ENCODE peak calls at places on chromosomes 1 and 21, in nine cellular contexts. H, Z, D, O, N, I, W, C and X are unnamed samples.

GRCh38 chr1:46622341-46622740 is 5.7 kb upstream of the MOB3C start:
- DNase-seq in D (peak), O (no peak), I (no peak), Z (no peak), N (no peak), C (peak), W (no peak), H (no peak), X (peak)

GRCh38 chr1:175094626-175095025 is 27.0 kb downstream of the TNN start:
- DNase-seq in C (no peak), O (no peak), W (no peak), N (no peak), D (no peak), Z (no peak), H (no peak), I (no peak), X (no peak)

GRCh38 chr1:82318921-82319320 is 518.2 kb downstream of the ADGRL2 start:
- DNase-seq in Z (no peak), N (no peak), W (no peak), H (no peak), D (no peak), O (no peak), C (peak), I (no peak), X (no peak)

GRCh38 chr1:96306809-96307208 is 414.8 kb upstream of the PTBP2 start:
- DNase-seq in W (no peak), H (no peak), C (peak), D (no peak), Z (peak), I (no peak), N (no peak), O (no peak), X (no peak)

GRCh38 chr21:44011123-44011773 is 861 bp upstream of the TRAPPC10 start:
- DNase-seq in D (no peak), Z (no peak), N (no peak), W (no peak), H (no peak), C (no peak), I (no peak), O (no peak), X (no peak)

GRCh38 chr1:221742555-221743415 is 896 bp upstream of the DUSP10 start:
- DNase-seq in C (peak), Z (no peak), O (peak), I (peak), H (peak), D (peak), N (peak), W (peak), X (peak)

GRCh38 chr1:212141404-212141803 is 105.9 kb downstream of the DTL start:
- DNase-seq in I (no peak), Z (no peak), D (no peak), H (no peak), C (peak), O (no peak), W (no peak), N (no peak), X (no peak)

GRCh38 chr1:211492511-211493132 is 660 bp upstream of the RD3 start:
- DNase-seq in O (no peak), Z (peak), I (no peak), W (no peak), N (no peak), H (no peak), D (no peak), C (no peak), X (no peak)

GRCh38 chr1:224266105-224266935 is 63.7 kb downstream of the NVL start:
- DNase-seq in H (no peak), Z (no peak), O (no peak), D (no peak), W (no peak), N (no peak), C (no peak), I (no peak), X (peak)

GRCh38 chr1:210262167-210262896 is 29.7 kb downstream of the SERTAD4 start:
- DNase-seq in W (no peak), H (no peak), D (no peak), Z (peak), C (no peak), I (no peak), O (no peak), N (peak), X (no peak)

GRCh38 chr1:156886583-156887302 is 6.8 kb upstream of the PEAR1 start:
- DNase-seq in W (no peak), D (no peak), I (no peak), O (no peak), N (no peak), H (no peak), C (no peak), Z (no peak), X (no peak)

GRCh38 chr1:223242382-223242955 is 99.4 kb upstream of the TLR5 start:
- DNase-seq in C (peak), H (no peak), O (no peak), I (no peak), Z (no peak), W (no peak), D (no peak), N (no peak), X (no peak)

GRCh38 chr1:222331765-222332164 is 216.1 kb downstream of the HHIPL2 start:
- DNase-seq in Z (no peak), D (no peak), H (no peak), I (no peak), O (no peak), C (peak), W (no peak), N (no peak), X (no peak)

GRCh38 chr21:26958792-26959191 is 8.1 kb downstream of the ADAMTS5 start:
- DNase-seq in I (no peak), W (no peak), O (no peak), C (no peak), D (no peak), H (no peak), Z (no peak), N (no peak), X (no peak)

GRCh38 chr1:26471498-26472329 is 526 bp upstream of the HMGN2 start:
- DNase-seq in N (peak), H (peak), C (peak), I (peak), W (peak), D (peak), Z (no peak), O (peak), X (peak)

GRCh38 chr1:165666152-165666551 is 32.2 kb downstream of the ALDH9A1 start:
- DNase-seq in C (peak), H (no peak), N (no peak), W (no peak), I (no peak), O (no peak), D (no peak), Z (peak), X (no peak)

GRCh38 chr1:75614455-75615379 is 3.8 kb upstream of the SLC44A5 start:
- DNase-seq in C (no peak), I (peak), H (no peak), D (no peak), W (peak), Z (no peak), N (no peak), O (no peak), X (peak)

GRCh38 chr21:33109574-33110339 is 39.8 kb downstream of the OLIG1 start:
- DNase-seq in O (no peak), D (no peak), Z (no peak), W (peak), C (peak), N (no peak), I (peak), H (no peak), X (no peak)

GRCh38 chr1:168297019-168297418 is 16.3 kb downstream of the TBX19 start:
- DNase-seq in N (no peak), I (no peak), H (no peak), Z (no peak), D (no peak), O (no peak), C (no peak), W (no peak), X (no peak)

GRCh38 chr1:54273837-54274192 is 73.8 kb downstream of the MRPL37 start:
- DNase-seq in I (no peak), W (no peak), N (no peak), Z (no peak), O (no peak), C (no peak), D (no peak), H (peak), X (no peak)

GRCh38 chr1:205318231-205318991 is 3.1 kb downstream of the NUAK2 start:
- DNase-seq in O (no peak), W (no peak), I (no peak), H (no peak), D (peak), C (peak), N (no peak), Z (no peak), X (no peak)

GRCh38 chr1:36203554-36204346 is 20.5 kb upstream of the THRAP3 start:
- DNase-seq in C (no peak), H (peak), D (peak), N (peak), Z (no peak), W (no peak), I (peak), O (peak), X (no peak)

GRCh38 chr1:203327684-203328457 is 22.6 kb downstream of the BTG2 start:
- DNase-seq in N (peak), C (peak), W (peak), I (peak), H (no peak), O (peak), Z (no peak), D (peak), X (peak)

GRCh38 chr1:229254910-229255541 is 15.9 kb upstream of the RAB4A start:
- DNase-seq in W (no peak), Z (no peak), C (peak), I (no peak), D (no peak), N (no peak), O (no peak), H (no peak), X (no peak)

GRCh38 chr1:112638109-112638426 is 18.4 kb downstream of the CAPZA1 start:
- DNase-seq in Z (no peak), O (no peak), H (no peak), C (peak), I (no peak), D (no peak), N (no peak), W (no peak), X (no peak)

GRCh38 chr1:1971017-1971416 is 32.6 kb downstream of the CFAP74 start:
- DNase-seq in N (no peak), D (no peak), I (no peak), C (no peak), H (no peak), W (no peak), Z (no peak), O (no peak), X (no peak)

GRCh38 chr1:217721692-217722091 is 90.5 kb downstream of the SPATA17 start:
- DNase-seq in W (no peak), C (peak), I (no peak), O (no peak), D (no peak), Z (no peak), H (no peak), N (no peak), X (no peak)

GRCh38 chr1:3732747-3733602 is 19.3 kb upstream of the CCDC27 start:
- DNase-seq in N (no peak), I (no peak), C (no peak), Z (no peak), O (no peak), W (no peak), H (no peak), D (no peak), X (no peak)

GRCh38 chr1:217140041-217140901 is 417.0 kb upstream of the ESRRG start:
- DNase-seq in H (no peak), D (no peak), Z (no peak), W (peak), I (peak), N (no peak), O (no peak), C (no peak), X (no peak)

GRCh38 chr1:200445213-200445612 is 35.4 kb upstream of the ZNF281 start:
- DNase-seq in W (no peak), O (no peak), H (no peak), N (no peak), C (peak), D (no peak), I (no peak), Z (peak), X (no peak)

GRCh38 chr21:35043549-35043948 is 5.6 kb downstream of the RUNX1 start:
- DNase-seq in W (no peak), C (no peak), N (no peak), H (no peak), O (no peak), D (no peak), I (no peak), Z (no peak), X (no peak)

GRCh38 chr1:198680174-198680871 is 41.5 kb downstream of the PTPRC start:
- DNase-seq in W (no peak), N (no peak), H (no peak), D (no peak), O (no peak), C (no peak), I (no peak), Z (no peak), X (no peak)

GRCh38 chr1:6864166-6864565 is 78.9 kb downstream of the CAMTA1 start:
- DNase-seq in H (peak), N (no peak), W (no peak), O (no peak), C (peak), D (no peak), I (no peak), Z (no peak), X (no peak)

GRCh38 chr1:55987491-55988255 is 591.7 kb downstream of the PLPP3 start:
- DNase-seq in C (no peak), I (no peak), W (no peak), Z (no peak), O (no peak), N (no peak), H (no peak), D (no peak), X (no peak)

GRCh38 chr1:230421485-230421884 is 4.6 kb downstream of the PGBD5 start:
- DNase-seq in Z (no peak), D (no peak), I (no peak), N (no peak), C (no peak), H (no peak), O (no peak), W (no peak), X (no peak)

GRCh38 chr1:107617921-107618320 is 347.1 kb downstream of the VAV3 start:
- DNase-seq in D (no peak), Z (no peak), O (no peak), I (no peak), W (no peak), H (no peak), C (no peak), N (no peak), X (no peak)

GRCh38 chr1:28915036-28915895 is 897 bp downstream of the EPB41 start:
- DNase-seq in C (peak), D (no peak), I (peak), Z (no peak), N (no peak), H (peak), W (peak), O (no peak), X (peak)
- TF ChIP-seq CTCF in C (no peak), D (no peak), I (no peak), Z (no peak), N (no peak), H (no peak), W (no peak), O (no peak), X (no peak)

GRCh38 chr1:85692730-85693314 is 15.4 kb downstream of the ZNHIT6 start:
- DNase-seq in W (no peak), H (no peak), C (peak), O (no peak), I (peak), Z (peak), N (no peak), D (no peak), X (peak)
- TF ChIP-seq CTCF in W (peak), H (peak), C (peak), O (peak), I (peak), Z (peak), N (peak), D (peak), X (peak)

DNA sequence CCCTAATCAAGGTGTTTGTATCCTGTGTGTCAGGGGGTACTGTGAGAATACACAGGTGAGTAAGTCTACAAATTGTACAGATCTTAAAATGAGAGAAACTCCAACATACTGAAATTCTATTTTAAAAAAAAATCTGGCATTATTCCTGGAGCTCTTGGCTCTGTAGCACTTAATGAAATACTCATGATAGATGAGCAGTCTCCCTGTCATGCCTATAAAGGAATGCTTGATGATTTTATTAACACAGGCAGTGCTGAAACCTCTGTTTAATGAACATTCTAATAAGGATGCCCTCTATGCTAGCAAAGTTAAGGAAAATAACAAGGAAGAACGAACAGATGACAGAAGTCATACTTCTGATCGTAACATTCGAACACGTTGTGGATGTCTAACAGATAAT is 233.9 kb upstream of the NEGR1 start:
- DNase-seq in I (no peak), H (no peak), Z (peak), C (no peak), N (no peak), D (no peak), W (no peak), O (no peak), X (no peak)
- TF ChIP-seq CTCF in I (no peak), H (no peak), Z (no peak), C (no peak), N (no peak), D (no peak), W (no peak), O (no peak), X (no peak)

GRCh38 chr1:24481098-24481497 is 21.5 kb upstream of the RCAN3 start:
- DNase-seq in C (no peak), O (no peak), I (no peak), W (no peak), N (no peak), Z (no peak), H (no peak), D (no peak), X (peak)

GRCh38 chr1:24483441-24483840 is 19.2 kb upstream of the RCAN3 start:
- DNase-seq in Z (no peak), O (no peak), I (no peak), H (no peak), N (no peak), D (no peak), W (no peak), C (no peak), X (no peak)

GRCh38 chr1:24486296-24487065 is 16.2 kb upstream of the RCAN3 start:
- DNase-seq in Z (no peak), I (no peak), C (no peak), O (no peak), H (no peak), W (no peak), N (peak), D (no peak), X (no peak)

GRCh38 chr1:24481843-24482610 is 20.6 kb upstream of the RCAN3 start:
- DNase-seq in H (no peak), D (no peak), W (no peak), N (no peak), O (no peak), C (no peak), Z (no peak), I (no peak), X (no peak)

GRCh38 chr1:24484208-24484607 is 18.4 kb upstream of the RCAN3 start:
- DNase-seq in H (no peak), W (no peak), D (no peak), N (no peak), O (no peak), I (no peak), Z (no peak), C (no peak), X (no peak)
- TF ChIP-seq CTCF in H (no peak), W (no peak), D (no peak), N (no peak), O (no peak), I (no peak), Z (no peak), C (no peak), X (no peak)

GRCh38 chr1:154418062-154418897 is 13.1 kb downstream of the IL6R start:
- DNase-seq in W (no peak), O (peak), N (peak), D (peak), C (peak), Z (no peak), I (no peak), H (peak), X (no peak)
- TF ChIP-seq CTCF in W (no peak), O (no peak), N (no peak), D (no peak), C (no peak), Z (no peak), I (no peak), H (no peak), X (no peak)

GRCh38 chr1:171403396-171403795 is 81.9 kb upstream of the PRRC2C start:
- DNase-seq in O (no peak), H (no peak), Z (peak), N (no peak), I (no peak), D (no peak), W (no peak), C (peak), X (no peak)

DNA sequence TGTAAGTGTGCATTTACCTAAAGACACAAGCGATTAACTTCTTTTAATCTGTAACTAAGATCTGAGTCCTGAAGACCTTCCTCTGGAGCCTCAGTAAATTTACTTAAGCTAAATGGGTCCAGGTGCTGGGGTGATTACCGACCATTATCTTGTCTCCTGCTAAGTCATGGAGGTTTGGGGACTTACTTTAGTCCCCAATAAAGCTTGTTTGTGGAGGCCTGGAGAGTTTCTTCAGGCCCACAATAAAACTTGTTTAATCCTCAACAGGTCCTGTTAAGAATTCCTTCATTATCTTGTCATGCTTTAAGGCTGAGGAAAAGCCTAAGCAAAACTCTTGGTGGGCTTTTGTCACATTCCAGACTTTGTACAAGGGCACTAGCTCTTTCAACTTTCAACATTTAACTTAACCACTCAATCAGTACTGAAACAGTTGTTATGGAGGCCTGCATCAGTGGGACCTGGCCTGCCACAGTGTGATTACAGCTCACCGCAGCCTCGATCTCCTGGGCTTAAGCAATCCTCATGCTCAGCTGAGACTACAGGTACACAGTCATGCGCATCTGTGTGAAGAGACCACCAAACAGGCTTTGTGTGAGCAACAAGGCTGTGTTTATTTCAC is 84.0 kb downstream of the FMO4 start:
- DNase-seq in H (no peak), W (no peak), C (no peak), D (no peak), N (no peak), O (no peak), Z (no peak), I (peak), X (no peak)
- TF ChIP-seq CTCF in H (no peak), W (no peak), C (no peak), D (no peak), N (no peak), O (no peak), Z (no peak), I (no peak), X (no peak)

GRCh38 chr21:36747815-36748381 is 49.0 kb downstream of the SIM2 start:
- DNase-seq in I (peak), W (peak), Z (no peak), O (no peak), N (no peak), C (no peak), H (peak), D (peak), X (peak)
- TF ChIP-seq CTCF in I (peak), W (no peak), Z (peak), O (peak), N (no peak), C (peak), H (peak), D (peak), X (peak)

DNA sequence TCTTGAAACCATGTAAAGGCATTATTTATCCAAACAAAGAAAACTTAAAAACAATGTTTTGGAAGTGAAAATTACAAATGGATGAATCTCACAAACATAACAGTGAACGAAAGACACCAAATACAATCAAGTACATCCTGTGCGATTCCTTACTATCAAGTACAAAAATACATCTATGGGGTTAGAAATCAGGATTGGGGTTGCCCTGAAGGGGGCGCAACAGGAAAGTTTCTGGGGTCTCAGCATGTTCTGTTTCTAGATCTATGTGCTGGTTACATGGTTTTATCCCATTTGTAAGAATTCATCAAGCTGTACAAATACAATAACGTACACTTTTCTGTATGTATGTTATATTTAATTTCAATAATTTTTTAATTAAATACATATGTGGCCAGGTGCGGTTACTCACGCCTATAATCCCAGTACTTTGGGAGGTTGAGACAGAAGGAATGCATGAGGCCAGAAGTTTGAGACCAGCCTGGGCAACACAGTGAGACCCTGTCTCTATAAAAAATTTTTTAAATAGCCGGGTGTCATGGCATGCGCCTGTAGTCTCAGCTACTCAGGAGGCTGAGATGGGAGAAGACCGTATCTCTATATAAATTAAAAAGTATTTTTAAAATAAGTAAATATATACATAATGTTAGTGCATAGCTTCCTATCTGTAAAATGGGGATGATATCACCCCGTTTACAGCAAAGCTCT is 121.5 kb upstream of the SOD1 start:
- DNase-seq in O (no peak), H (no peak), Z (no peak), I (no peak), C (no peak), D (no peak), N (no peak), W (peak), X (no peak)
- TF ChIP-seq CTCF in O (no peak), H (no peak), Z (no peak), I (peak), C (no peak), D (no peak), N (no peak), W (peak), X (no peak)